ENCODE peak calls at places on chromosomes 1 and 21, in six cellular contexts. One of them, this sample, is unnamed.

GRCh38 chr1:230422221-230422981 is 3.7 kb downstream of the PGBD5 start:
- DNase-seq in EL: no peak
- DNase-seq in NCI-H146: no peak
- DNase-seq in NCI-H2081 treated with DMSO at 0.1 percent for 48 hours: no peak
- DNase-seq in NCI-H774: no peak
- DNase-seq in aorta: no peak
- DNase-seq in this sample: no peak

GRCh38 chr1:82775402-82776000 is 974.8 kb downstream of the ADGRL2 start:
- DNase-seq in aorta: no peak
- DNase-seq in NCI-H146: no peak
- DNase-seq in NCI-H2081 treated with DMSO at 0.1 percent for 48 hours: no peak
- DNase-seq in NCI-H774: no peak
- DNase-seq in EL: peak
- DNase-seq in this sample: no peak

GRCh38 chr1:59976194-59977074 is 49.9 kb upstream of the CYP2J2 start:
- DNase-seq in aorta: peak
- DNase-seq in NCI-H2081 treated with DMSO at 0.1 percent for 48 hours: peak
- DNase-seq in NCI-H774: peak
- DNase-seq in NCI-H146: peak
- DNase-seq in EL: peak
- DNase-seq in this sample: peak

GRCh38 chr1:221812905-221813597 is 71.2 kb upstream of the DUSP10 start:
- DNase-seq in aorta: no peak
- DNase-seq in NCI-H146: no peak
- DNase-seq in EL: no peak
- DNase-seq in NCI-H774: no peak
- DNase-seq in NCI-H2081 treated with DMSO at 0.1 percent for 48 hours: no peak
- DNase-seq in this sample: no peak

GRCh38 chr21:17463441-17463840 is 49.4 kb upstream of the CXADR start:
- DNase-seq in NCI-H774: no peak
- DNase-seq in EL: peak
- DNase-seq in NCI-H2081 treated with DMSO at 0.1 percent for 48 hours: no peak
- DNase-seq in aorta: no peak
- DNase-seq in NCI-H146: no peak
- DNase-seq in this sample: no peak

GRCh38 chr1:24727490-24728214 is 17.6 kb upstream of the CLIC4 start:
- DNase-seq in NCI-H774: no peak
- DNase-seq in NCI-H2081 treated with DMSO at 0.1 percent for 48 hours: no peak
- DNase-seq in aorta: peak
- DNase-seq in NCI-H146: no peak
- DNase-seq in EL: peak
- DNase-seq in this sample: no peak

GRCh38 chr1:1290238-1290731 is 10.0 kb downstream of the SCNN1D start:
- DNase-seq in NCI-H2081 treated with DMSO at 0.1 percent for 48 hours: no peak
- DNase-seq in aorta: no peak
- DNase-seq in EL: no peak
- DNase-seq in NCI-H774: peak
- DNase-seq in NCI-H146: peak
- DNase-seq in this sample: peak

GRCh38 chr1:25707280-25708016 is 90.9 kb downstream of the MAN1C1 start:
- DNase-seq in NCI-H2081 treated with DMSO at 0.1 percent for 48 hours: no peak
- DNase-seq in aorta: no peak
- DNase-seq in EL: peak
- DNase-seq in NCI-H774: no peak
- DNase-seq in NCI-H146: no peak
- DNase-seq in this sample: no peak

GRCh38 chr1:68346192-68346808 is 103.5 kb downstream of the RPE65 start:
- DNase-seq in NCI-H2081 treated with DMSO at 0.1 percent for 48 hours: no peak
- DNase-seq in NCI-H146: peak
- DNase-seq in EL: peak
- DNase-seq in aorta: no peak
- DNase-seq in NCI-H774: no peak
- DNase-seq in this sample: no peak

GRCh38 chr1:56302878-56303277 is 276.5 kb downstream of the PLPP3 start:
- DNase-seq in NCI-H774: no peak
- DNase-seq in NCI-H2081 treated with DMSO at 0.1 percent for 48 hours: no peak
- DNase-seq in NCI-H146: no peak
- DNase-seq in aorta: no peak
- DNase-seq in EL: peak
- DNase-seq in this sample: no peak

GRCh38 chr1:23222331-23222730 is 5.0 kb upstream of the HTR1D start:
- DNase-seq in NCI-H146: no peak
- DNase-seq in aorta: no peak
- DNase-seq in EL: no peak
- DNase-seq in NCI-H2081 treated with DMSO at 0.1 percent for 48 hours: no peak
- DNase-seq in NCI-H774: no peak
- DNase-seq in this sample: no peak

GRCh38 chr1:43452789-43453441 is 816 bp downstream of the HYI start:
- DNase-seq in NCI-H2081 treated with DMSO at 0.1 percent for 48 hours: peak
- DNase-seq in NCI-H774: peak
- DNase-seq in NCI-H146: peak
- DNase-seq in EL: peak
- DNase-seq in aorta: peak
- DNase-seq in this sample: no peak

GRCh38 chr1:11692899-11693590 is 1.5 kb downstream of the DRAXIN start:
- DNase-seq in EL: peak
- DNase-seq in NCI-H146: no peak
- DNase-seq in NCI-H774: no peak
- DNase-seq in aorta: peak
- DNase-seq in NCI-H2081 treated with DMSO at 0.1 percent for 48 hours: no peak
- DNase-seq in this sample: peak

GRCh38 chr1:46344481-46344880 is 3.9 kb downstream of the NSUN4 start:
- DNase-seq in EL: no peak
- DNase-seq in aorta: no peak
- DNase-seq in NCI-H2081 treated with DMSO at 0.1 percent for 48 hours: no peak
- DNase-seq in NCI-H146: no peak
- DNase-seq in NCI-H774: no peak
- DNase-seq in this sample: no peak